ENCODE peak calls at places on chromosomes 1 and 21, in six cellular contexts. O is HepG2, Q is hepatocyte, C is endothelial cell of umbilical vein, K is K562, I is HCT116. Y is an unnamed sample. For H3K36me3, the result is how much of the 10 kb centered on the place peaks cover.

GRCh38 chr21:45256021-45256911 is 31.4 kb downstream of the POFUT2 start:
- DNase-seq in Q (no peak), I (no peak), K (no peak), O (no peak), C (no peak), Y (no peak)

GRCh38 chr1:86823821-86824500 is 90.0 kb downstream of the SELENOF start:
- DNase-seq in K (no peak), O (peak), C (no peak), Q (no peak), I (no peak), Y (no peak)

GRCh38 chr1:177209357-177209756 is 38.6 kb downstream of the BRINP2 start:
- DNase-seq in O (no peak), Q (peak), K (no peak), C (peak), I (no peak), Y (no peak)

GRCh38 chr1:86154581-86155060 is 2.0 kb downstream of the COL24A1 start:
- DNase-seq in C (no peak), Q (peak), K (no peak), O (no peak), I (no peak), Y (no peak)

GRCh38 chr1:230750576-230750975 is 3.4 kb downstream of the CAPN9 start:
- DNase-seq in I (no peak), Q (peak), O (no peak), C (no peak), K (no peak), Y (no peak)

GRCh38 chr1:31957701-31958674 is 19.8 kb upstream of the PTP4A2 start:
- DNase-seq in C (no peak), K (peak), O (no peak), I (no peak), Q (no peak), Y (no peak)

GRCh38 chr1:240888039-240888786 is 276.3 kb upstream of the GREM2 start:
- DNase-seq in K (peak), I (peak), C (peak), O (peak), Q (peak), Y (no peak)

GRCh38 chr1:65827346-65827745 is 34.7 kb downstream of the PDE4B start:
- DNase-seq in K (no peak), O (no peak), C (no peak), I (no peak), Q (no peak), Y (no peak)

GRCh38 chr21:35908311-35909078 is 151.8 kb downstream of the SETD4 start:
- DNase-seq in Q (no peak), C (no peak), I (no peak), O (no peak), K (peak), Y (no peak)

GRCh38 chr1:8864713-8865397 is 13.6 kb downstream of the ENO1 start:
- DNase-seq in O (no peak), Q (no peak), C (no peak), K (no peak), I (no peak), Y (no peak)

GRCh38 chr1:156385534-156386031 is 16.6 kb downstream of the RHBG start:
- DNase-seq in C (peak), K (peak), Q (peak), O (peak), I (peak), Y (no peak)
- TF ChIP-seq EZH2 in C (no peak), K (no peak), Q (no peak), O (no peak), I (no peak), Y (no peak)

GRCh38 chr1:204114606-204115005 is 37.2 kb downstream of the ETNK2 start:
- DNase-seq in C (no peak), O (no peak), I (no peak), Q (no peak), K (no peak), Y (no peak)

GRCh38 chr1:204112876-204113730 is 38.7 kb downstream of the ETNK2 start:
- DNase-seq in C (no peak), K (no peak), I (no peak), O (no peak), Q (no peak), Y (no peak)

GRCh38 chr1:204113900-204114299 is 37.9 kb downstream of the ETNK2 start:
- DNase-seq in Q (no peak), O (no peak), I (no peak), K (no peak), C (peak), Y (no peak)

GRCh38 chr1:204115128-204115527 is 36.7 kb downstream of the ETNK2 start:
- DNase-seq in O (no peak), I (no peak), K (no peak), Q (no peak), C (no peak), Y (no peak)

GRCh38 chr1:204116539-204116938 is 35.3 kb downstream of the ETNK2 start:
- DNase-seq in I (no peak), Q (no peak), K (no peak), C (no peak), O (no peak), Y (no peak)
- H3K36me3 ChIP-seq in I (under half), Q (under half), K (under half), C (under half), O (under half), Y (under half)

GRCh38 chr1:5479876-5480275 is 512.3 kb downstream of the NPHP4 start:
- DNase-seq in Q (no peak), K (no peak), I (no peak), C (no peak), O (no peak), Y (no peak)

GRCh38 chr1:5478156-5478695 is 514.0 kb downstream of the NPHP4 start:
- DNase-seq in C (no peak), I (no peak), K (no peak), Q (no peak), O (no peak), Y (no peak)

GRCh38 chr1:5477716-5478115 is 514.5 kb downstream of the NPHP4 start:
- DNase-seq in O (no peak), K (no peak), C (no peak), I (no peak), Q (no peak), Y (no peak)

GRCh38 chr1:5480306-5480705 is 511.9 kb downstream of the NPHP4 start:
- DNase-seq in C (no peak), K (no peak), I (no peak), O (no peak), Q (no peak), Y (no peak)

DNA sequence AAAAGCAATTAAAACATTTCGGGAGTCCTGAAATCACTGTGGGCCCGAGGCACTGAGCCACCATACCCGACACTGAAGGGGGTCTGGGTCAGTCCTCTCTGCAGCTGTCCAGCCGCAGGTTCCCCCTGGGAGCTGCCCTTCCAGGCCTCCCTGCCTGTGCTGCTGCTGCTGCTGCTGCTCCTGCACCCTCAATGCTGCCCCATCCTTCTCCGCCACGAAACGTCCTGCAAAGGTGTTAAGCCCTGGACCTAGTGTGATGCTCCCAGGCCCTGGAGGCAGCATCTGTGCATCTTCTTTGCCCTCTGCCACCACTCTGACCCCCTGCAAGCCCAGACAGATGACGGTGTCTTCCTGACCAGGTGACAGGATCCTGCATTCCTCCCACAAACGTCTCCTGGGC is 513.3 kb downstream of the NPHP4 start:
- DNase-seq in C (no peak), K (no peak), O (no peak), I (no peak), Q (no peak), Y (no peak)
- TF ChIP-seq EZH2 in C (no peak), K (no peak), O (no peak), I (no peak), Q (no peak), Y (no peak)

GRCh38 chr1:169873582-169874200 is 20.0 kb downstream of the SCYL3 start:
- DNase-seq in I (no peak), O (no peak), C (no peak), K (no peak), Q (no peak), Y (no peak)
- H3K36me3 ChIP-seq in I (under half), O (under half), C (under half), K (half or more), Q (under half), Y (half or more)

DNA sequence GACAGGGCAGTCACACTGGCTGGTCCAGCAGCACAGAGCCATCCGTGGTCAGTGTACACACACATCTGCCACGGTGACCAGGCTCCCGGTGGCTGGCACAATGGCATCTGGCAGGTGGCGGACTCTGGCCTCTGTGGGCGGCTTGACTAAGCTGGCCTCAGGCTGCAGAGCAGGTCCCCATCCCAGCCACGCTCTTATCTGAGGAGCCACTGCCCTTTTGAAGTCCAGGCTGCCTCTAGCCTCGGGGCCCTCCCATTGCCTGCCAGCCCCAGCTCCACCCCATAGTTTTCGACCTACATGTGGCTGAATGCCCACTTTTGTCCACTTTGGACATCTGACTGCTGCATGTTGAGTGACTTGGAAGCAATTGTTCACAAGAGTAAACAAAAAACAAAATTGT is 29.9 kb upstream of the EDN2 start:
- DNase-seq in K (no peak), Q (no peak), C (no peak), O (no peak), I (no peak), Y (no peak)
- TF ChIP-seq EZH2 in K (no peak), Q (no peak), C (no peak), O (no peak), I (no peak), Y (no peak)

DNA sequence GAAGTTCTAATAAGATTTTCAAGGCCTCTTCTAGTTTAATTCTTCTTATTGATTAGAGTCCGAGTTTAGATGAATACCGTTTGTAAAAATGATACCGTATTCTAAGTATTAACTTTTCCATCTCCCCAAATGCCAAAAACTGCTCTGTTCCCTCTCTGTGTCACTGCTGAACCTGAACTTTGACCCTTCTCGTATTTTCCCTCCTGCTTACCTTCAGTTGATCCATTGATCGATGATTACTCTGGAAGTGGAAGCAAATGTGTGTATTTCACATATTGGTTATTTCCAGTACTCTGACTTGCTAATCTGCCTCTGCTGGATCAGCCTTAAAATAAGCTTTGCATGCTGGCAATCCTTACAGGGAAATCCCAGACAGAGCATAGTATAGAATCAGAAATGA is 68.5 kb downstream of the KIF1B start:
- DNase-seq in I (no peak), K (no peak), Q (no peak), C (no peak), O (no peak), Y (no peak)
- H3K36me3 ChIP-seq in I (under half), K (under half), Q (under half), C (under half), O (under half), Y (under half)

GRCh38 chr21:33026299-33026858 is 644 bp downstream of the OLIG2 start:
- DNase-seq in I (no peak), K (no peak), C (no peak), O (no peak), Q (no peak), Y (no peak)
- TF ChIP-seq EZH2 in I (no peak), K (no peak), C (peak), O (no peak), Q (peak), Y (peak)

DNA sequence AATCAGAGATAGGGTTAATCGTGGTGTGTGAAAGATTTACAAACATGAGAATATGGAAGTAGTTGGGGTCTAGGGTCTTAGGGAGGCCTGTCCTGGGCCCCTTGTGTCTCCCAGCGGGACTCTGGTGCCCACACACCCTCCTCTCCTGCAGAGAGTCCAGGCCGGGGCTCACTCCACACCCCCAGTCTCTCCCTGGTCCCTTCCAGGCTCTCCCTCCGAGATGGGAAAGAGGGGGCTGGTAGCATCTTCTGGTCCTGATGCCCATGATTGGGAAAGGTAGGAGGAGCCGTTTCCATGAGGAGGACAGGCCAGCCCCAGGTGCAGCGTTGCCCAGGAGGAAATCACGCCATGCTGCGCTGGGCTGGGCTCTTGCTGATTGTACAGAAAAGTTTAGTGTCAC is 26.6 kb downstream of the PCNT start:
- DNase-seq in C (no peak), K (no peak), Q (no peak), O (no peak), I (no peak), Y (no peak)
- H3K36me3 ChIP-seq in C (under half), K (half or more), Q (under half), O (under half), I (under half), Y (half or more)

GRCh38 chr1:24641646-24642151 is 1.4 kb upstream of the SRRM1 start:
- DNase-seq in Q (peak), K (peak), O (no peak), C (peak), I (no peak), Y (no peak)
- TF ChIP-seq EZH2 in Q (no peak), K (no peak), O (no peak), C (no peak), I (no peak), Y (no peak)

DNA sequence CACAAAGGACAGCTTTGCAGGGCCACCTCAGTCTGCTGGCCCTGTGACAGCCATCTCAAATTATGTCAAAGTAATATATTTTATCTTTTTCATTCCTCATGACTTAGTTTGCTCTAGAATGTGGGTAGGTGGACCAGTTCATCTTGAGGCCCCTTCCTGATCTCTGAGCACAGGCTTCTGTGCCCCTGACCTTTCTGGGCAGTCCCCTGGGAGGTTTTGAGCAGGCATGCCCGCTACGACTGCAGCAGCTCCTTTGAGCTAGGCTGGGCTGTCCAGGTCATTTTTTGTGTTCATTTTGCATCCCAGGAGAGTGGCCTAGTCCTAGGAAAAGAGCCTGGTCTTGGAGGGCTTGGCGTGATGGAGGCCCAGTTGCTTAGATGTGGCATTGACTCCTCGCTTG is 42.7 kb downstream of the EIF2D start:
- DNase-seq in O (no peak), I (no peak), K (no peak), Q (no peak), C (no peak), Y (no peak)
- H3K36me3 ChIP-seq in O (under half), I (under half), K (half or more), Q (under half), C (under half), Y (under half)

Y was measured in SK-N-MC.